ENCODE peak calls at places on chromosomes 2 and 18, in four cellular contexts. G, X, O and R are unnamed samples.
A peak's percentile ranks its signal among the peaks of the same experiment; 100 is the strongest.

GRCh38 chr2:234368861-234369261 is 128.0 kb downstream of the ARL4C start:
- DNase-seq in G (no peak), X (no peak), O (peak; percentile 56), R (no peak)

GRCh38 chr2:45681675-45682074 is 30.2 kb downstream of the PRKCE start:
- DNase-seq in G (peak; percentile 82), X (peak; percentile 16), O (no peak), R (peak; percentile 87)

GRCh38 chr2:109272461-109272860 is 143.5 kb downstream of the SH3RF3 start:
- DNase-seq in G (no peak), X (no peak), O (no peak), R (no peak)

GRCh38 chr18:23938046-23938756 is 76.4 kb upstream of the TTC39C start:
- DNase-seq in G (no peak), X (no peak), O (no peak), R (no peak)

GRCh38 chr2:23312996-23313606 is 71.9 kb upstream of the KLHL29 start:
- DNase-seq in G (no peak), X (peak; percentile 34), O (peak; percentile 56), R (peak; percentile 72)

GRCh38 chr2:224973112-224974016 is 68.9 kb downstream of the DOCK10 start:
- DNase-seq in G (no peak), X (no peak), O (peak; percentile 41), R (no peak)

GRCh38 chr18:73479472-73479871 is 611.7 kb upstream of the NETO1 start:
- DNase-seq in G (peak; percentile 10), X (no peak), O (no peak), R (peak; percentile 15)

GRCh38 chr2:98775146-98775988 is 44.4 kb upstream of the MGAT4A start:
- DNase-seq in G (peak; percentile 18), X (no peak), O (no peak), R (no peak)

GRCh38 chr2:42036413-42036812 is 11.4 kb upstream of the PKDCC start:
- DNase-seq in G (no peak), X (no peak), O (no peak), R (no peak)

GRCh38 chr2:239153806-239154591 is 246.8 kb downstream of the HDAC4 start:
- DNase-seq in G (no peak), X (no peak), O (no peak), R (no peak)

GRCh38 chr18:44229693-44230108 is 451.0 kb upstream of the SETBP1 start:
- DNase-seq in G (peak; percentile 83), X (no peak), O (no peak), R (no peak)

GRCh38 chr2:175690113-175690716 is 311.9 kb downstream of the LNPK start:
- DNase-seq in G (peak; percentile 83), X (peak; percentile 8), O (peak; percentile 9), R (peak; percentile 84)